ENCODE peak calls at places on chromosome 16, in nine cellular contexts. T is hepatocyte, V is GM23338, F is neural progenitor cell, A is OCI-LY7, S is HCT116, W is SK-N-SH, G is PC-3, D is MM.1S. H is an unnamed sample.

GRCh38 chr16:53511403-53512280 is 8.6 kb upstream of the AKTIP start:
- DNase-seq in T (peak), F (no peak), A (no peak), W (no peak), G (peak), S (no peak), V (no peak), D (no peak), H (no peak)

GRCh38 chr16:14409563-14409962 is 220.5 kb downstream of the PARN start:
- DNase-seq in T (peak), S (no peak), V (no peak), A (no peak), F (no peak), G (peak), D (no peak), W (no peak), H (peak)

GRCh38 chr16:69890114-69890890 is 60.8 kb upstream of the CLEC18A start:
- DNase-seq in W (peak), G (no peak), F (peak), T (peak), D (no peak), A (no peak), V (peak), S (no peak), H (peak)

GRCh38 chr16:30615358-30616076 is 5.3 kb upstream of the ZNF689 start:
- DNase-seq in W (peak), A (peak), S (peak), D (peak), G (peak), F (peak), T (peak), V (peak), H (peak)

GRCh38 chr16:4924593-4925378 is 12.2 kb downstream of the PPL start:
- DNase-seq in D (no peak), S (no peak), W (peak), A (no peak), G (peak), T (peak), F (peak), V (peak), H (no peak)

GRCh38 chr16:25198021-25198420 is 18.7 kb upstream of the AQP8 start:
- DNase-seq in S (peak), V (no peak), G (peak), A (no peak), T (no peak), D (no peak), F (no peak), W (no peak), H (peak)

GRCh38 chr16:77789085-77789611 is 784 bp downstream of the VAT1L start:
- DNase-seq in D (no peak), A (no peak), S (no peak), V (peak), G (no peak), F (peak), W (peak), T (peak), H (peak)

GRCh38 chr16:85029413-85029794 is 1.8 kb downstream of the KIAA0513 start:
- DNase-seq in T (peak), V (no peak), A (no peak), W (peak), G (peak), F (no peak), S (no peak), D (peak), H (peak)

GRCh38 chr16:49051626-49052025 is 230.0 kb downstream of the CBLN1 start:
- DNase-seq in V (no peak), F (no peak), A (no peak), D (no peak), G (no peak), S (no peak), T (no peak), W (no peak), H (no peak)

GRCh38 chr16:70737377-70738082 is 51.7 kb upstream of the MTSS2 start:
- DNase-seq in W (peak), T (peak), A (peak), S (no peak), D (peak), F (no peak), V (no peak), G (no peak), H (peak)

GRCh38 chr16:2817496-2818277 is 650 bp downstream of the PRSS21 start:
- DNase-seq in G (no peak), V (no peak), F (no peak), A (peak), W (no peak), D (no peak), S (no peak), T (no peak), H (no peak)

GRCh38 chr16:85151603-85152413 is 39.5 kb upstream of the CIBAR2 start:
- DNase-seq in D (no peak), F (no peak), G (peak), W (peak), V (no peak), A (no peak), S (no peak), T (peak), H (peak)

GRCh38 chr16:25163683-25164082 is 52.1 kb downstream of the LCMT1 start:
- DNase-seq in F (no peak), T (no peak), W (no peak), D (no peak), V (no peak), S (no peak), A (no peak), G (no peak), H (no peak)

GRCh38 chr16:53089434-53090270 is 34.9 kb downstream of the CHD9 start:
- DNase-seq in G (no peak), A (no peak), T (peak), W (no peak), S (no peak), D (no peak), V (peak), F (peak), H (peak)

GRCh38 chr16:72501739-72502653 is 330.0 kb upstream of the PMFBP1 start:
- DNase-seq in T (peak), F (peak), S (peak), D (peak), W (peak), V (peak), A (peak), G (peak), H (peak)

GRCh38 chr16:46961373-46962353 is 11.8 kb downstream of the DNAJA2 start:
- DNase-seq in S (no peak), A (no peak), D (no peak), W (no peak), V (no peak), G (no peak), F (no peak), T (no peak), H (peak)

GRCh38 chr16:48511071-48511540 is 98.9 kb downstream of the N4BP1 start:
- DNase-seq in V (no peak), S (no peak), D (no peak), G (no peak), F (peak), W (no peak), T (peak), A (no peak), H (peak)

GRCh38 chr16:23856345-23856744 is 20.6 kb downstream of the PRKCB start:
- DNase-seq in T (no peak), A (no peak), D (no peak), F (no peak), V (no peak), G (no peak), S (no peak), W (no peak), H (no peak)

GRCh38 chr16:85718682-85719081 is 29.9 kb upstream of the GINS2 start:
- DNase-seq in T (peak), S (no peak), W (no peak), D (peak), V (peak), G (peak), F (peak), A (peak), H (peak)

GRCh38 chr16:23145608-23146007 is 3.6 kb downstream of the USP31 start:
- DNase-seq in T (no peak), F (no peak), D (no peak), A (no peak), S (no peak), V (peak), W (no peak), G (peak), H (peak)

GRCh38 chr16:64089697-64090096 is 1032.2 kb downstream of the CDH11 start:
- DNase-seq in F (peak), S (no peak), T (peak), V (peak), D (peak), A (peak), W (peak), G (peak), H (peak)

GRCh38 chr16:30741461-30741914 is 6.7 kb upstream of the PHKG2 start:
- DNase-seq in D (no peak), A (no peak), T (peak), W (no peak), V (peak), S (peak), F (no peak), G (peak), H (peak)

GRCh38 chr16:3469736-3470135 is 25.6 kb downstream of the C16orf90 start:
- DNase-seq in F (no peak), G (no peak), D (no peak), V (no peak), S (no peak), W (no peak), T (no peak), A (no peak), H (no peak)

GRCh38 chr16:29843942-29844341 is 19.1 kb downstream of the CDIPT start:
- DNase-seq in S (no peak), D (no peak), A (no peak), T (no peak), G (no peak), W (no peak), F (no peak), V (no peak), H (no peak)

DNA sequence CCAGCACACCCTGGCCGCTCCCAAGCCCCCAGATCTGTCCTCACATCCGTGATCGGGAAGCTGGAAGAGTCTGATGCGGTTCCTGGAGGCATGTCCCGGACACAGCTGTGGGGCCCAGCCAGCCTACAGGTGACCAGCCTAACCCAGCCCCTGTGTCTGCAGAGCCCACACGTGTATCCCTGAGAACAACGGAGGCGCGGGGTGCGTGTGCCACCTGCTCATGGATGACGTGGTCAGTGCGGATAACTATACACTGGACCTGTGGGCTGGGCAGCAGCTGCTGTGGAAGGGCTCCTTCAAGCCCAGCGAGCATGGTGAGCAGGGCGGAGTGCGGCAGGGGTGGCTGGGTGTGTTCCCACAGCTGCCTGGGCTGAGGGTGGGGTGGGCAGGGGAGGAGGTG is 30.9 kb downstream of the IL4R start:
- DNase-seq in A (no peak), T (no peak), F (no peak), G (no peak), D (no peak), S (no peak), V (no peak), W (no peak), H (no peak)
- TF ChIP-seq EZH2phosphoT487 in A (no peak), T (no peak), F (no peak), G (no peak), D (no peak), S (no peak), V (no peak), W (no peak), H (no peak)

GRCh38 chr16:75532791-75533190 is 3.1 kb downstream of the CHST5 start:
- DNase-seq in D (no peak), V (no peak), F (no peak), W (no peak), S (no peak), G (no peak), A (no peak), T (no peak), H (no peak)

GRCh38 chr16:75537795-75538194 is 1.9 kb upstream of the CHST5 start:
- DNase-seq in F (no peak), S (no peak), V (no peak), A (no peak), T (no peak), G (no peak), W (no peak), D (no peak), H (no peak)

GRCh38 chr16:75534560-75535205 is 1.2 kb downstream of the CHST5 start:
- DNase-seq in F (no peak), D (no peak), W (no peak), G (no peak), V (no peak), A (no peak), T (no peak), S (no peak), H (no peak)

GRCh38 chr16:75535211-75535843 is 581 bp downstream of the CHST5 start:
- DNase-seq in S (no peak), T (no peak), D (no peak), A (no peak), G (no peak), V (peak), W (no peak), F (no peak), H (no peak)

GRCh38 chr16:75535901-75536300 is at the start of gene CHST5:
- DNase-seq in F (no peak), A (no peak), W (no peak), T (no peak), V (peak), D (no peak), S (no peak), G (no peak), H (no peak)
- TF ChIP-seq EZH2phosphoT487 in F (no peak), A (no peak), W (no peak), T (no peak), V (no peak), D (no peak), S (no peak), G (no peak), H (no peak)

DNA sequence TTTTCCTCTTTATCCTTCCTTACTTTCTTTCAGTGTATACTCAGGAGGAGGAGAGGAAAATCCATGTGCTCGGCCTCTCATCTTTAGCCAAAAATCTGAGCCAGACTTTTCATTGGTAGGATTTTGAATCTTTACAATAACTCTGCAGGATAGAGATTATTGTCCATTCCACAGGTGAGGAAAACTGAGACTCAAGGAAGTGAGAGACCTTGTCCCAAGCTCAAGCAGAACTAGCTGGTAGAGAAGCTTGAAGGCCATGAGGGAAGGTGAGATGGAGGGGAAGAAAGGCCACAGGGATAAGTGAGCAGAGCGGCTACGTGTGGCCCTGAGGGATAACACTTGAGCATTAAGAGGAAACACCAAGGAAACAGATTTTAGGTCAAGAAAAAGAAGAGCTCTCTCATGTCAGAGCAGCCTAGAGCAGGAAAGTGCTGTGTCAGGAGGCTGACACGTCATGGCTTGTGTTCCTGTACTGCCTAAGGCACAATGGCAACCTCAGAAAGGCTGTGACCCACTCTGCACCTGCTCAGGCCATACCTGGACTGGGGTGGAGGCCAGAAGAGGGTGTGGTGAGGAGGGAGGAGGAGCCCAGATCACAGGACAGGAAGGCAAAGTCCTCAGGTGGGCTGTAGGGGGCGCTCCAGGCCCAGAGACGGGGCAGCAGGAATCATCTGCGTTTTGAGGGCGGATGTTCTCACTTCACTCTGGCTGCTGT is 11.9 kb downstream of the MT4 start:
- DNase-seq in F (peak), V (peak), G (peak), W (peak), D (peak), A (peak), T (peak), S (peak), H (peak)
- TF ChIP-seq EZH2phosphoT487 in F (no peak), V (no peak), G (no peak), W (no peak), D (no peak), A (no peak), T (no peak), S (no peak), H (no peak)

DNA sequence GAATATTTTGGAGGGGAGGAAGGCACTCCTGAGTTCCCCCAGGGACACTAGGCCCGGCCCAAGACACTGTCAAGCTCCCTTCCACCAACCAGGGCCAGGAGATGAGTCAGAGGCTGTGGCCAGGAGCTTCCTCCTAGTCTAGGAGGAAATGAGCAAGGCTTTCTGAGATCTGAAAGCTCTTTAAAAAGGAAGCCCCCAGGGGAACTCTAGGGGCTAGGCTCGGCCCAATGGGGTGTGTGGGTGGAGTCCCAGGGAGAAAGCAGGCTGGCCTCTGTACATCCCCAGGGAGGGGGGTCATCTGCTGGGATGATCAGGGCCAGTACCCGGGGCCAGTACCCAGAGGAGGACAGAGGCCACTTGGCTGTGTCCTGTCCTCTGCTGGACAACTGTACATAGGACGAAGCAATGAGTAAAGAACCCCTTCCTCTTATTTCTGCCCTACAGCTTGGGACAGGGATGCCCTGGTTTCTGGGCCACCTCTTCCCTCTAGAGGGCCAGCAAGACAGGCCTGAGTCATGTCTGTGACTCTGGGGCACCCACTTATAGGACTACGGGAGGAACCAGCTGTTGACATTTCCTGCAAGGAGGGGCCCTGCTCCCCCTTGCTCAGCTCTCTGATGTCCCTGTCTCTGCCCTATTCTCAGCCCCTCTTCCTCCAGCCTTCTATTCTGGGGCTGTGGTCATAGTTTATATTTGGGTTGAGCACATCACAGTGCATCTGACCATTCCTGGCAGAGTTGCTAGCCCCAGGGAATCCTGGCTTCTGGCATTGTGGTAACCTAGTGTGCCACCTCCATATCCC is 2.7 kb downstream of the FHOD1 start:
- DNase-seq in A (peak), W (no peak), F (no peak), G (peak), V (no peak), T (peak), S (peak), D (peak), H (peak)
- TF ChIP-seq EZH2phosphoT487 in A (no peak), W (no peak), F (no peak), G (no peak), V (no peak), T (no peak), S (no peak), D (no peak), H (no peak)

GRCh38 chr16:67649494-67649931 is 4.6 kb downstream of the CARMIL2 start:
- DNase-seq in T (no peak), F (peak), A (no peak), V (peak), G (no peak), W (peak), S (no peak), D (no peak), H (peak)
- TF ChIP-seq EZH2phosphoT487 in T (no peak), F (no peak), A (no peak), V (no peak), G (no peak), W (no peak), S (no peak), D (no peak), H (no peak)

DNA sequence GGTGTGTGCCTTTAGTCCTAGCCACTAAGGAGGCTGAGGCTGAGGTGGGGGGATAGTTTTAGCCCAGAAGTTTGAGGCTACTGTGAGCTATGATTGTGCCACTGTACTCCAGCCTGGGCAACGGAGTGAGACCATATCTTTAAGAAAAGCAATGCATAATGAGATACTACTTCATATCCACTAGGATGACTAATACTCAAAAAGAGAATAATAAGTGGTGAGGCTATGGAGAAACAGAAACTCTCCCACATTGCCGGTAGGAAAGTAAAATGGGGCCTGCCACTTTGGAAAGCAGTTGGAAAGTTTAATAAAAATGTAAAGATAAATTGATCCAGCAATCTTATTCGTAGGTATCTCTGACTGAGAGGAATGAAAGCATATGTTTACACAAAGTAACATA is 4.6 kb upstream of the NPIPB2 start:
- DNase-seq in W (no peak), T (no peak), G (no peak), A (no peak), D (no peak), S (no peak), F (no peak), V (no peak), H (peak)
- TF ChIP-seq EZH2phosphoT487 in W (no peak), T (no peak), G (no peak), A (no peak), D (no peak), S (no peak), F (no peak), V (no peak), H (no peak)

GRCh38 chr16:81632392-81633146 is 146.5 kb upstream of the PLCG2 start:
- DNase-seq in W (no peak), A (no peak), V (no peak), G (peak), D (no peak), T (peak), S (peak), F (no peak), H (peak)
- TF ChIP-seq EZH2phosphoT487 in W (no peak), A (no peak), V (no peak), G (no peak), D (no peak), T (no peak), S (no peak), F (no peak), H (no peak)

DNA sequence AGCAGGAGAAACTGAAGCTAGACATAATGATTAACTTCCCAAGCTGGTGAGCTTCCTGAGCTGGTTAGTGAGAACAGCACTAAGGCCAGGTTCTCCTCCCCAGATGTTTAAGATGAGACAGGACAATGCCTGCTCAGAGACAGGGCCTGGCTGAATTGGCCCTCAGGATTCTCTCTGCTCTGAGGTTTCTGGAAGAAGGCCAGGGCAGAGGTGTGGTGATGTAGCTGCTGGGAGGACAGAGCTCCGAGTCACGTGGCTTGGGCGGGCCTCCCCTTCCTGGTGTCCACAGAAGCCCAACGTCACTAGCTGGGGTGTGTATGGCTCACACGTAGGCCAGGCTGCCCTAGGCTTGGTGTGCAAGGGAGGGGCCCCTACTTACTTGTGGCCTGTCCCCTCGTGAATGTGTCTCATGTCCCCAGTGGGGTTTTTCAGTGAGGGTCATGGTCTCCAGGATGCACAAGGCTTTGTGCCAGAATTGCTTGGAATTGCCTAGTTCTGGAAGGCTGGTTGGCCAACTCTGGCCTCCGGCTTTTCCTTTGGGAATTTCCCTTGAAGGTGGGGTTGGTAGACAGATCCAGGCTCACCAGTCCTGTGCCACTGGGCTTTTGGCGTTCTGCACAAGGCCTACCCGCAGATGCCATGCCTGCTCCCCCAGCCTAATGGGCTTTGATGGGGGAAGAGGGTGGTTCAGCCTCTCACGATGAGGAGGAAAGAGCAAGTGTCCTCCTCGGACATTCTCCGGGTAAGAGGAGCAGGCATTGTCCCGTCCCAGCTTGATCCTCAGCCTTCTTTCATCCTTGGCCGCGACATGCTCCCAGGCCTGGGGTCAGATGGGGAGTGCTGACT is 3.4 kb downstream of the NOD2 start:
- DNase-seq in T (peak), D (peak), S (peak), W (no peak), V (no peak), F (no peak), G (peak), A (no peak), H (peak)
- TF ChIP-seq EZH2phosphoT487 in T (no peak), D (no peak), S (no peak), W (no peak), V (no peak), F (no peak), G (no peak), A (no peak), H (no peak)

H was measured in GM23248.